ENCODE peak calls at places on chromosome 2, in four cellular contexts. J is activated naive CD8-positive, alpha-beta T cell treated with anti-CD3 and anti-CD28 coated beads for 36 hours; R is mesenteric fat pad; E is Right ventricle myocardium superior. N is an unnamed sample.
A peak's percentile ranks its signal among the peaks of the same experiment; 100 is the strongest.

GRCh38 chr2:96802281-96802595 is 13.8 kb upstream of the CNNM3 start:
- DNase-seq in R (no peak), E (no peak), J (peak; percentile 15), N (peak; percentile 59)

GRCh38 chr2:12087175-12087574 is 340.7 kb downstream of the LPIN1 start:
- DNase-seq in R (no peak), J (no peak), E (no peak), N (no peak)

GRCh38 chr2:85767803-85768665 is 14.2 kb downstream of the ATOH8 start:
- DNase-seq in E (no peak), R (no peak), J (no peak), N (no peak)

GRCh38 chr2:151774506-151774905 is 40.2 kb upstream of the NEB start:
- DNase-seq in R (no peak), J (no peak), E (no peak), N (no peak)

GRCh38 chr2:173030541-173031485 is 44.8 kb upstream of the MAP3K20 start:
- DNase-seq in E (no peak), J (no peak), R (no peak), N (no peak)

GRCh38 chr2:239295377-239296019 is 105.3 kb downstream of the HDAC4 start:
- DNase-seq in R (no peak), E (no peak), J (no peak), N (peak; percentile 59)

GRCh38 chr2:217273851-217274250 is 414.0 kb upstream of the TNP1 start:
- DNase-seq in J (no peak), R (no peak), E (no peak), N (no peak)

GRCh38 chr2:36650031-36650430 is 46.5 kb upstream of the VIT start:
- DNase-seq in E (no peak), R (no peak), J (peak; percentile 2), N (peak; percentile 22)

GRCh38 chr2:66212749-66213148 is 222.2 kb upstream of the MEIS1 start:
- DNase-seq in R (no peak), E (no peak), J (no peak), N (no peak)

GRCh38 chr2:222024934-222025890 is 273.6 kb downstream of the PAX3 start:
- DNase-seq in J (no peak), E (no peak), R (no peak), N (no peak)

GRCh38 chr2:231411871-231412615 is 16.5 kb downstream of the B3GNT7 start:
- DNase-seq in J (peak; percentile 87), E (peak; percentile 90), R (peak; percentile 95), N (peak; percentile 88)

GRCh38 chr2:74762789-74763188 is 71.1 kb upstream of the HK2 start:
- DNase-seq in E (no peak), J (no peak), R (no peak), N (no peak)

GRCh38 chr2:3959372-3959771 is 256.0 kb downstream of the DCDC2C start:
- DNase-seq in E (no peak), R (no peak), J (no peak), N (peak; percentile 7)

GRCh38 chr2:179191110-179191509 is 73.5 kb downstream of the SESTD1 start:
- DNase-seq in J (no peak), E (no peak), R (no peak), N (no peak)

GRCh38 chr2:75290600-75291140 is 91.3 kb upstream of the TACR1 start:
- DNase-seq in R (no peak), E (no peak), J (no peak), N (no peak)

GRCh38 chr2:163044116-163044515 is 205.5 kb upstream of the KCNH7 start:
- DNase-seq in J (no peak), E (no peak), R (no peak), N (no peak)

GRCh38 chr2:196987654-196988364 is 61.3 kb upstream of the PGAP1 start:
- DNase-seq in E (no peak), J (peak; percentile 45), R (no peak), N (peak; percentile 69)

GRCh38 chr2:226771067-226771466 is 28.6 kb downstream of the IRS1 start:
- DNase-seq in J (no peak), E (no peak), R (no peak), N (no peak)

GRCh38 chr2:164538250-164538866 is 82.9 kb downstream of the GRB14 start:
- DNase-seq in R (no peak), E (no peak), J (no peak), N (no peak)

GRCh38 chr2:73203055-73203681 is 794 bp downstream of the NOTO start:
- DNase-seq in E (peak; percentile 40), R (peak; percentile 62), J (no peak), N (no peak)

GRCh38 chr2:231646471-231646870 is 53.8 kb downstream of the TEX44 start:
- DNase-seq in J (no peak), E (no peak), R (no peak), N (no peak)

GRCh38 chr2:47598476-47598875 is 184.5 kb upstream of the MSH6 start:
- DNase-seq in J (no peak), R (no peak), E (no peak), N (no peak)

N was measured in activated CD8-positive, alpha-beta T cell treated with anti-CD3 and anti-CD28 coated beads for 36 hours.